ENCODE peak calls at places on chromosomes 13 and 19, in four cellular contexts. W is SK-N-SH, F is GM12878, G is HCT116. N is an unnamed sample.

GRCh38 chr19:56155124-56155687 is 14.1 kb downstream of the ZNF444 start:
- DNase-seq in W (peak; percentile 59), F (no peak), G (no peak), N (peak; percentile 86)

GRCh38 chr19:1817553-1818179 is 5.6 kb upstream of the ATP8B3 start:
- DNase-seq in W (no peak), F (no peak), G (no peak), N (no peak)

GRCh38 chr19:29528350-29528945 is 2.7 kb downstream of the VSTM2B start:
- DNase-seq in W (peak; percentile 94), F (peak; percentile 3), G (peak; percentile 31), N (peak; percentile 90)

GRCh38 chr19:3381701-3382372 is 15.5 kb downstream of the NFIC start:
- DNase-seq in W (no peak), F (no peak), G (no peak), N (no peak)

GRCh38 chr19:49182848-49183375 is 25.3 kb downstream of the TRPM4 start:
- DNase-seq in W (no peak), F (no peak), G (no peak), N (peak; percentile 39)

GRCh38 chr13:67650471-67650870 is 420.3 kb upstream of the PCDH9 start:
- DNase-seq in W (no peak), F (no peak), G (no peak), N (no peak)

GRCh38 chr19:38425810-38426466 is at the start of gene RASGRP4:
- DNase-seq in W (no peak), F (no peak), G (no peak), N (peak; percentile 75)

GRCh38 chr19:29771708-29772415 is 39.9 kb upstream of the CCNE1 start:
- DNase-seq in W (peak; percentile 86), F (no peak), G (peak; percentile 43), N (peak; percentile 86)

DNA sequence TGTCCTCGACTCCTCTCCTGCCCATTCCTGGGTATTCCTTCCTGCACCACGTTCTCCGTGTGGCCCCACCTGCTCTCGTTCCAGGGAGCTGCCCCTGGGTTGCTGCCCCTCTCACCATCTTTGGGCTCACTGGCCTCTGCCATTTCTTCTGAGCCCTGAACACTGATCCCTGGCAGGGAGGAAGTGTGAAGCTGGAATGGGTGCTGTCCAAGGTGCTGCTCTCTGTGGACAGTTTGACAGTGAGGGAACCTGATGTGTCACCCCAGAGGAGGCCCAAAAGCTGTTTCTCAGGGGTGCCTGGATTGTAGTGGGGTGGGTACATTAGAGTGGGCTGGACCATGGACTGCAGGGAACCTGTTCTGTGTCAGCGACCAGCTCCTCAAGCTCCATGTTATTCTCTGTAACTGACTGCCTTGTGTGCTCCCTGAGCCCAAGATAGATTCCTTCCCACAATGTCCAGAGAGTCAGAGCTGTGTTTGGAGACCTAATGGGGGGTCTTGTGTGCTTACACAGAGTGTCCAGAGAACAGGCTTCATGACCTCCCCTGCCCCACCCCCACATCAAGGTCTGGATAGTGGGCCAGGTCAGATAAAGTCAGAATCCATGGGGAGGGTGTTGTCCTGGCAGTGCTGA is 7.2 kb upstream of the CEACAM8 start:
- DNase-seq in W (no peak), F (no peak), G (no peak), N (peak; percentile 79)
- TF ChIP-seq REST in W (peak; percentile 97), F (peak; percentile 94), G (peak; percentile 89), N (peak; percentile 89)

GRCh38 chr19:10333758-10334339 is 520 bp upstream of the RAVER1 start:
- DNase-seq in W (no peak), F (no peak), G (no peak), N (no peak)

GRCh38 chr19:10335149-10336053 is 2.1 kb upstream of the RAVER1 start:
- DNase-seq in W (no peak), F (no peak), G (no peak), N (peak; percentile 52)

GRCh38 chr19:10334340-10335148 is 1.2 kb upstream of the RAVER1 start:
- DNase-seq in W (peak; percentile 92), F (no peak), G (peak; percentile 93), N (peak; percentile 95)

GRCh38 chr19:10332158-10332964 is 968 bp downstream of the RAVER1 start:
- DNase-seq in W (no peak), F (no peak), G (no peak), N (no peak)

GRCh38 chr19:10332965-10333757 is at the start of gene RAVER1:
- DNase-seq in W (peak; percentile 99), F (peak; percentile 87), G (peak; percentile 92), N (peak; percentile 99)
- TF ChIP-seq POLR2AphosphoS5 in W (peak; percentile 92), F (peak; percentile 85), G (peak; percentile 84), N (peak; percentile 81)

GRCh38 chr19:53965091-53965490 is 2.4 kb downstream of the CACNG8 start:
- DNase-seq in W (no peak), F (no peak), G (no peak), N (no peak)

GRCh38 chr19:53960886-53961285 is 1.9 kb upstream of the CACNG8 start:
- DNase-seq in W (no peak), F (no peak), G (no peak), N (peak; percentile 59)

GRCh38 chr19:53961523-53962345 is 1.0 kb upstream of the CACNG8 start:
- DNase-seq in W (peak; percentile 83), F (no peak), G (no peak), N (peak; percentile 76)

GRCh38 chr19:53960187-53960586 is 2.5 kb upstream of the CACNG8 start:
- DNase-seq in W (peak; percentile 47), F (no peak), G (no peak), N (peak; percentile 59)

GRCh38 chr19:53962887-53963435 is at the start of gene CACNG8:
- DNase-seq in W (peak; percentile 64), F (no peak), G (no peak), N (peak; percentile 54)
- H3K79me2 ChIP-seq in W (peaks cover 26% of the 10 kb centered on the region), F (no peaks in the 10 kb centered on the region), G (no peaks in the 10 kb centered on the region), N (peaks cover 58% of the 10 kb centered on the region)

GRCh38 chr13:106818971-106819370 is 251.0 kb upstream of the ARGLU1 start:
- DNase-seq in W (no peak), F (no peak), G (no peak), N (no peak)
- TF ChIP-seq REST in W (no peak), F (no peak), G (no peak), N (no peak)

GRCh38 chr13:49792550-49793324 is at the start of gene KPNA3:
- DNase-seq in W (peak; percentile 97), F (peak; percentile 85), G (peak; percentile 91), N (peak; percentile 98)
- TF ChIP-seq POLR2AphosphoS5 in W (peak; percentile 67), F (peak; percentile 66), G (peak; percentile 86), N (peak; percentile 94)

GRCh38 chr13:28650284-28650683 is 8.6 kb upstream of the POMP start:
- DNase-seq in W (no peak), F (no peak), G (no peak), N (no peak)
- H3K79me2 ChIP-seq in W (peaks cover 14% of the 10 kb centered on the region), F (peaks cover 9% of the 10 kb centered on the region), G (peaks cover 3% of the 10 kb centered on the region), N (peaks cover 5% of the 10 kb centered on the region)

GRCh38 chr13:79995334-79995733 is 345.6 kb downstream of the SPRY2 start:
- DNase-seq in W (no peak), F (no peak), G (no peak), N (no peak)
- TF ChIP-seq REST in W (no peak), F (no peak), G (no peak), N (no peak)

N was measured in GM23338.